ENCODE peak calls at places on chromosomes 3 and 15, in seven cellular contexts. Z, J, O, W, N, P and I are unnamed samples.

GRCh38 chr15:67892559-67893377 is 52.9 kb upstream of the RNU6-1 start:
- DNase-seq in W (no peak), J (no peak), Z (no peak), N (no peak), P (no peak), O (no peak), I (no peak)

GRCh38 chr15:33834892-33835730 is 133.2 kb upstream of the CHRM5 start:
- DNase-seq in J (no peak), W (no peak), O (no peak), P (no peak), Z (no peak), N (no peak), I (no peak)

GRCh38 chr3:152899306-152899705 is 64.4 kb downstream of the P2RY1 start:
- DNase-seq in Z (no peak), W (no peak), O (no peak), J (no peak), P (no peak), N (no peak), I (no peak)

GRCh38 chr3:21954709-21955108 is 203.7 kb upstream of the ZNF385D start:
- DNase-seq in N (peak; percentile 79), P (no peak), W (no peak), O (no peak), Z (no peak), J (no peak), I (no peak)

GRCh38 chr3:11770477-11771381 is 76.0 kb downstream of the TAMM41 start:
- DNase-seq in J (peak; percentile 89), P (peak; percentile 86), Z (peak; percentile 58), N (peak; percentile 82), O (no peak), W (peak; percentile 61), I (peak; percentile 81)

GRCh38 chr3:48151058-48151806 is 37.0 kb downstream of the CDC25A start:
- DNase-seq in N (peak; percentile 77), W (peak; percentile 20), O (peak; percentile 92), J (peak; percentile 84), P (peak; percentile 70), Z (peak; percentile 78), I (peak; percentile 80)

GRCh38 chr15:40454904-40455391 is 14.2 kb downstream of the BAHD1 start:
- DNase-seq in N (peak; percentile 74), O (no peak), P (no peak), W (no peak), J (no peak), Z (no peak), I (no peak)

GRCh38 chr15:62307551-62307950 is 142.5 kb upstream of the C2CD4B start:
- DNase-seq in N (peak; percentile 90), O (no peak), P (no peak), Z (no peak), W (no peak), J (no peak), I (no peak)

GRCh38 chr3:141440942-141441341 is 45.9 kb upstream of the RASA2 start:
- DNase-seq in N (no peak), P (no peak), O (no peak), J (no peak), W (no peak), Z (no peak), I (no peak)

GRCh38 chr3:88093266-88093665 is 34.2 kb downstream of the ZNF654 start:
- DNase-seq in W (no peak), J (no peak), P (no peak), N (no peak), Z (no peak), O (no peak), I (no peak)

GRCh38 chr3:152373379-152373778 is 104.7 kb downstream of the MBNL1 start:
- DNase-seq in P (no peak), O (no peak), W (no peak), J (no peak), Z (no peak), N (no peak), I (no peak)

GRCh38 chr3:37996785-37997301 is 6.3 kb downstream of the VILL start:
- DNase-seq in W (peak; percentile 78), Z (peak; percentile 66), J (peak; percentile 83), P (peak; percentile 74), N (peak; percentile 76), O (no peak), I (no peak)

GRCh38 chr3:127690823-127691452 is 18.2 kb downstream of the ABTB1 start:
- DNase-seq in O (no peak), N (peak; percentile 74), P (peak; percentile 47), W (no peak), J (no peak), Z (peak; percentile 73), I (no peak)

GRCh38 chr15:57156210-57156887 is 220.0 kb upstream of the CGNL1 start:
- DNase-seq in J (no peak), Z (peak; percentile 45), W (no peak), O (no peak), P (no peak), N (no peak), I (no peak)

GRCh38 chr3:55624238-55624637 is 137.1 kb upstream of the WNT5A start:
- DNase-seq in N (peak; percentile 83), Z (no peak), J (no peak), P (no peak), O (no peak), W (no peak), I (no peak)

GRCh38 chr3:51691021-51691420 is 15.8 kb upstream of the GRM2 start:
- DNase-seq in Z (no peak), N (no peak), O (no peak), W (no peak), J (no peak), P (no peak), I (no peak)

GRCh38 chr15:37028609-37029287 is 71.6 kb downstream of the MEIS2 start:
- DNase-seq in O (no peak), P (no peak), Z (no peak), W (no peak), J (no peak), N (peak; percentile 68), I (no peak)

GRCh38 chr3:112350181-112350825 is 17.3 kb downstream of the CD200 start:
- DNase-seq in Z (no peak), P (no peak), W (no peak), J (no peak), N (no peak), O (no peak), I (no peak)

GRCh38 chr3:157423337-157423736 is 13.3 kb upstream of the PTX3 start:
- DNase-seq in O (no peak), Z (no peak), P (no peak), J (no peak), N (peak; percentile 81), W (no peak), I (no peak)

GRCh38 chr3:32077260-32078084 is 28.9 kb upstream of the GPD1L start:
- DNase-seq in W (no peak), O (no peak), N (no peak), P (peak; percentile 69), Z (no peak), J (no peak), I (no peak)

GRCh38 chr3:175186511-175186910 is 327.4 kb downstream of the NAALADL2 start:
- DNase-seq in Z (no peak), P (no peak), J (no peak), N (no peak), O (no peak), W (no peak), I (no peak)

GRCh38 chr3:196339044-196339443 is 856 bp upstream of the TM4SF19 start:
- DNase-seq in N (no peak), W (no peak), Z (no peak), J (no peak), P (peak; percentile 5), O (no peak), I (no peak)

GRCh38 chr15:42118650-42119531 is 24.5 kb upstream of the PLA2G4D start:
- DNase-seq in Z (no peak), P (no peak), W (no peak), J (no peak), O (peak; percentile 57), N (no peak), I (no peak)

GRCh38 chr15:63466378-63467192 is 37.8 kb upstream of the USP3 start:
- DNase-seq in W (peak; percentile 21), N (peak; percentile 60), J (peak; percentile 83), P (no peak), O (no peak), Z (peak; percentile 35), I (no peak)

GRCh38 chr3:25033407-25034029 is 394.5 kb upstream of the RARB start:
- DNase-seq in N (peak; percentile 48), O (no peak), J (peak; percentile 25), P (no peak), Z (peak; percentile 33), W (no peak), I (no peak)

GRCh38 chr3:146781606-146782005 is 176.5 kb upstream of the PLSCR5 start:
- DNase-seq in P (no peak), O (no peak), W (no peak), N (no peak), J (no peak), Z (no peak), I (no peak)

GRCh38 chr3:137992592-137992991 is 17.4 kb upstream of the CLDN18 start:
- DNase-seq in Z (no peak), P (no peak), J (no peak), W (no peak), N (no peak), O (no peak), I (no peak)

GRCh38 chr3:99686955-99687612 is 48.7 kb downstream of the COL8A1 start:
- DNase-seq in O (no peak), Z (peak; percentile 66), W (peak; percentile 7), J (peak; percentile 32), N (peak; percentile 65), P (no peak), I (no peak)

GRCh38 chr15:40838756-40839155 is 5.1 kb upstream of the SPINT1 start:
- DNase-seq in W (no peak), N (no peak), P (no peak), O (no peak), J (no peak), Z (no peak), I (no peak)

GRCh38 chr3:127799476-127800222 is 22.7 kb downstream of the MGLL start:
- DNase-seq in Z (no peak), J (no peak), P (no peak), N (peak; percentile 96), W (no peak), O (no peak), I (no peak)

GRCh38 chr15:79373068-79373467 is 59.1 kb upstream of the MINAR1 start:
- DNase-seq in W (no peak), Z (no peak), J (no peak), O (no peak), P (no peak), N (no peak), I (no peak)

GRCh38 chr15:101692799-101693198 is 31.5 kb downstream of the TARS3 start:
- DNase-seq in Z (no peak), O (no peak), J (no peak), P (no peak), W (no peak), N (no peak), I (no peak)

GRCh38 chr15:80818996-80819395 is 39.8 kb downstream of the CEMIP start:
- DNase-seq in J (no peak), Z (no peak), P (no peak), W (no peak), O (no peak), N (no peak), I (no peak)

GRCh38 chr15:39367591-39367990 is 213.3 kb upstream of the THBS1 start:
- DNase-seq in P (no peak), N (peak; percentile 17), W (no peak), J (no peak), O (no peak), Z (no peak), I (no peak)

GRCh38 chr3:183460059-183461052 is 31.9 kb upstream of the MCF2L2 start:
- DNase-seq in N (no peak), W (no peak), P (no peak), Z (no peak), J (no peak), O (no peak), I (no peak)

GRCh38 chr15:74202461-74203401 is at the start of gene STRA6:
- DNase-seq in Z (peak; percentile 96), N (peak; percentile 37), W (no peak), J (no peak), P (peak; percentile 26), O (no peak), I (peak; percentile 83)

GRCh38 chr3:159762238-159762637 is 226.4 kb upstream of the IL12A start:
- DNase-seq in P (no peak), N (peak; percentile 82), J (no peak), W (no peak), Z (no peak), O (no peak), I (no peak)

GRCh38 chr15:34271493-34271892 is 46.7 kb downstream of the EMC4 start:
- DNase-seq in J (no peak), W (no peak), Z (no peak), O (no peak), N (peak; percentile 50), P (no peak), I (no peak)